ENCODE peak calls at places on chromosome 15, in eight cellular contexts. Y, U, J, L, W, R, P and M are unnamed samples. For H3K4me1 and H3K36me3, the result is how much of the 10 kb centered on the place peaks cover.

GRCh38 chr15:40252438-40253178 is 13.7 kb downstream of the PAK6 start:
- DNase-seq in J (peak), W (peak), L (no peak), P (peak), Y (peak), U (no peak), R (peak), M (no peak)

GRCh38 chr15:74417230-74417629 is 16.5 kb downstream of the SEMA7A start:
- DNase-seq in Y (no peak), W (no peak), R (no peak), L (no peak), P (no peak), U (no peak), J (no peak), M (no peak)

GRCh38 chr15:97652700-97653167 is 307.8 kb upstream of the ARRDC4 start:
- DNase-seq in W (peak), L (no peak), J (no peak), Y (peak), P (no peak), R (no peak), U (no peak), M (no peak)

GRCh38 chr15:55587321-55588069 is 650 bp downstream of the PYGO1 start:
- DNase-seq in R (no peak), W (peak), U (peak), P (no peak), L (no peak), J (no peak), Y (peak), M (no peak)

GRCh38 chr15:73688455-73688854 is 4.3 kb downstream of the CD276 start:
- DNase-seq in J (no peak), U (peak), R (peak), Y (peak), L (no peak), W (no peak), P (no peak), M (no peak)

GRCh38 chr15:41689834-41690233 is 29.6 kb downstream of the MGA start:
- DNase-seq in W (no peak), Y (no peak), J (no peak), P (no peak), U (peak), R (no peak), L (no peak), M (no peak)

GRCh38 chr15:81113204-81113657 is 20.8 kb upstream of the CFAP161 start:
- DNase-seq in R (no peak), J (no peak), U (no peak), Y (peak), W (no peak), L (no peak), P (no peak), M (no peak)

GRCh38 chr15:48221885-48222284 is 15.8 kb downstream of the SLC12A1 start:
- DNase-seq in L (no peak), R (no peak), P (no peak), U (no peak), W (no peak), Y (no peak), J (no peak), M (no peak)

GRCh38 chr15:81955709-81956108 is 90.1 kb downstream of the MEX3B start:
- DNase-seq in P (no peak), W (no peak), L (no peak), U (no peak), R (no peak), Y (no peak), J (no peak), M (no peak)

GRCh38 chr15:92751528-92751927 is 96.0 kb upstream of the FAM174B start:
- DNase-seq in R (no peak), Y (no peak), W (no peak), U (no peak), P (no peak), J (no peak), L (no peak), M (no peak)

GRCh38 chr15:99324082-99324620 is 72.9 kb downstream of the LRRC28 start:
- DNase-seq in Y (peak), U (no peak), J (peak), W (no peak), R (no peak), P (no peak), L (no peak), M (no peak)

GRCh38 chr15:73232771-73233170 is 136.0 kb downstream of the HCN4 start:
- DNase-seq in W (no peak), Y (no peak), J (no peak), L (no peak), P (no peak), R (no peak), U (no peak), M (no peak)

GRCh38 chr15:69056365-69056764 is 41.9 kb downstream of the NOX5 start:
- DNase-seq in W (no peak), J (no peak), L (no peak), P (no peak), R (no peak), Y (no peak), U (no peak), M (no peak)

GRCh38 chr15:95624616-95625361 is 705.7 kb upstream of the NR2F2 start:
- DNase-seq in J (no peak), L (no peak), U (no peak), Y (no peak), W (no peak), R (no peak), P (no peak), M (no peak)

GRCh38 chr15:100914876-100915275 is 4.3 kb upstream of the LRRK1 start:
- DNase-seq in U (no peak), P (no peak), W (no peak), R (no peak), Y (no peak), L (no peak), J (no peak), M (no peak)

GRCh38 chr15:41967506-41968206 is 4.7 kb downstream of the EHD4 start:
- DNase-seq in L (peak), R (peak), U (peak), J (no peak), P (peak), W (peak), Y (peak), M (peak)

DNA sequence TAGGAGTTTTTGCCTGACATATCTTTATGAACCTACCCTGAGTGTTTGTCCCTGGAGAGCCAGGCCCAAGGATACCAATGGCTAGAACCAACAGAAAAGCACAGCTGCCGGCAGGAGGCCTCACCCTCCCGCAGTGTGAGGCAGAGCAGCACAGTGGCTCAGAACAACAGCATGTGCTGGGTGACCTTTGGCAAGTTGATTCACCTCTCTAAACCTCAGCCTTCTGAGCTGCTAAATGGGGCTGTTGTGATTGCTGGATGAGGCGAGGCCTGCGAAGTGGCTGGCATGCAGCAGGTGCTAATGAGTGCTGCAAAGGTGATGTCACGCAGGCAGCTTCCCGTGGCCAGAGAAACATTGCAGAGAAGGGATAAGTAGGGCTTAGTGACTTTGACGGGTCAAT is 23.3 kb downstream of the IDH2 start:
- DNase-seq in Y (no peak), W (no peak), P (no peak), U (no peak), L (no peak), J (no peak), R (no peak), M (no peak)
- TF ChIP-seq POLR2AphosphoS5 in Y (no peak), W (no peak), P (no peak), U (no peak), L (no peak), J (no peak), R (no peak), M (no peak)

GRCh38 chr15:63378946-63379345 is 2.7 kb downstream of the CA12 start:
- DNase-seq in W (no peak), Y (no peak), R (no peak), L (no peak), P (no peak), J (no peak), U (no peak), M (no peak)
- H3K4me1 ChIP-seq in W (under half), Y (under half), R (under half), L (half or more), P (under half), J (half or more), U (under half), M (half or more)

DNA sequence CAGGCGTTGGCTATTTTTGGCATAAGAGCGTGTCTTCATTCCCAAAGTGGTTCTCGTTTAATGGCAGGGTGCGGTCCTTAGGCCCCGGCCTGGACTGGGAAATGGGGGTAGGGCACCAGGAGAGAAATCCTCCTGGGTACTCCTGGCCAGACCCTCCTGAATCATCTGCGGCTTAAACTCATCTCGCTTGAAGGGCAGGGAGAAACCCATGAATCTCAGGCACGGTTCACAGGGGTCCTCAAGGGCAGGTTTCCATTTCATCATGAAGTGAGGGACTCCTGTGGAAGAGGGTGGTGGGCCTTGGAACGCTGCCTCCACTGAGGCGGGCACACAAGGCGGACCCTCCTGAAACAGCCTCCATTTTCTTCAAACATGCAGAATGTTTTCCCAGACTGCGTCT is 48.4 kb downstream of the KLF13 start:
- DNase-seq in J (no peak), U (no peak), R (peak), P (no peak), Y (no peak), L (no peak), W (no peak), M (no peak)
- H3K36me3 ChIP-seq in J (under half), U (under half), R (half or more), P (half or more), Y (under half), L (under half), W (under half), M (under half)

GRCh38 chr15:34663101-34663500 is 79.7 kb upstream of the GOLGA8B start:
- DNase-seq in R (no peak), U (no peak), W (no peak), L (no peak), J (no peak), Y (no peak), P (no peak), M (no peak)
- TF ChIP-seq POLR2AphosphoS5 in R (no peak), U (no peak), W (no peak), L (no peak), J (no peak), Y (no peak), P (no peak), M (no peak)

GRCh38 chr15:58686286-58686685 is 63.2 kb downstream of the ADAM10 start:
- DNase-seq in J (no peak), R (no peak), P (no peak), Y (no peak), W (no peak), U (no peak), L (no peak), M (no peak)
- H3K4me1 ChIP-seq in J (under half), R (under half), P (under half), Y (under half), W (under half), U (under half), L (under half), M (under half)

DNA sequence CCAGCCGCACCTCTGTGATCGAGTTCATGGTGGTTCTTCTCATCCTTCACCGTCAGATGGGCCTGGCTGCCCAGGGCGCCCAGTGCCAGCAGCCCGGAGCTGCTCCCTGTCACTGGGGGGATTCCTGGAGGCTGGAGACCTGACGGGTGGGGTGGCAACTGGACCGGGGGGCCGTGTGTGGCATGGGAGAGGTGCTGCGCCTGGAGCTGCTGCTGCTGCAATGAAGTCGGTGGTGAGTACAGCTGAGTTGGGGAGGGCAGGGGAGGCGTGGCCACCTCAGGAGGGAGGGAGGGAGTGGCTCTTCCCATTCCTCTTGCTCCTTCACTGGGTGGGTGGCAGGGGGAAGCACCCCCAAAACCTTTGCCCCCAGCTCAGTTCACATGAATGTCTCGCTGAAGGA is 31.7 kb downstream of the TLE3 start:
- DNase-seq in Y (no peak), P (no peak), L (no peak), R (no peak), W (no peak), U (no peak), J (no peak), M (no peak)
- H3K36me3 ChIP-seq in Y (half or more), P (half or more), L (under half), R (half or more), W (under half), U (half or more), J (under half), M (half or more)

GRCh38 chr15:43318990-43319771 is 11.2 kb downstream of the LCMT2 start:
- DNase-seq in U (no peak), R (no peak), W (no peak), Y (no peak), P (no peak), J (no peak), L (no peak), M (no peak)

GRCh38 chr15:43312378-43312777 is 18.0 kb downstream of the LCMT2 start:
- DNase-seq in J (no peak), R (no peak), W (no peak), P (no peak), U (no peak), L (no peak), Y (no peak), M (no peak)

GRCh38 chr15:43317566-43318184 is 12.7 kb downstream of the LCMT2 start:
- DNase-seq in W (no peak), Y (no peak), R (no peak), J (no peak), P (no peak), U (no peak), L (no peak), M (no peak)

GRCh38 chr15:43316969-43317346 is 13.4 kb downstream of the LCMT2 start:
- DNase-seq in P (no peak), L (no peak), Y (no peak), U (no peak), W (no peak), J (no peak), R (no peak), M (no peak)

DNA sequence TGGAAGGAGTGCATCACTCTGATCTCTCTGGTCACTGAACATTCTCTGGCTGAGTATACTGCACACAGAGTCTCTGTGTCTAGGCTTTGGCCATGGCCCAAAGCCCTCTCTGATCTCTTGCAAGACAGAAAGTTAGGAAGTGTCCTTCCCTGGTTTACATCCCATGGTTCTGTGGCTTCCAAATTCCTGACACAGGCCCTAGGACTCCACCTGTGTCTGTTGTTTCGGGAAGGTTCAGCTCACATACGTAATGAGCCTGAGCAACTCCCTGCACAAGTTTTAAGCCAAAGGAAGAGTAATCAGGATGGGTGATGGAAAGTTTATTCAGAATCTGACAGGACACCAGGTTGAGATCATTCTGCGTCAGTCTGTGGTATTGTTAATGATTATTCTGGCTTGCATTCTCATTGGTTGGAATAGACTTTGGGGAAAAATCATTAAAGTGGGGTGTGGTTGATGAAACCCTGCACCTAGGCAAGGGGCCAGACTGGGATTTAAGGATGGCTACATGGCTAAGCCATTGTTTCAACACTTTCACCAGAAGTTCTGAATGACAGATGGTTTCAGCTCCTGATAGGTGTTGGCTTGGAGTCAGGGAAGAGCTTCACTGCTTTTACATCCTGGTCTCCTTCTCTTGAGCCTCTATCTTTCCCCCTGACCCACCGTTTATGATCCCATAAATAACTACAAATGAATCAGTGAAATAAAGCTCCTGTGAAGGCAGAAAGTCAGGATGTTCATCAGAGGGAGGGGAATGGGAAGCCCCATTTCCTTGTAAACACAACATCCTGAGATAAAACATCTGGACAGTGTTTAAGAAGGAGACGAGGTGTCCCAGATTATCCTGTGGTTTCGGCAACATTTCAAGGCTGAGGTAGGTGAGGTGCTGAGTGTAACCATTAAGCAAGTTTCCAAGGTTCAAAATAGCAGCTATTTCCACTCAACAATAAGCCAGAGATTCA is 14.1 kb downstream of the LCMT2 start:
- DNase-seq in P (no peak), L (no peak), R (no peak), Y (no peak), W (peak), U (no peak), J (no peak), M (no peak)
- TF ChIP-seq POLR2AphosphoS5 in P (no peak), L (no peak), R (no peak), Y (no peak), W (peak), U (no peak), J (no peak), M (no peak)